ENCODE peak calls at places on chromosomes 16 and 17, in five cellular contexts. O is GM13976, X is erythroblast, U is T-helper 1 cell, Z is Peyer's patch. P is an unnamed sample.

GRCh38 chr17:67759355-67760171 is 41.8 kb downstream of the NOL11 start:
- DNase-seq in O (no peak), X (no peak), U (no peak), Z (no peak), P (no peak)

GRCh38 chr17:81870155-81870977 is 771 bp downstream of the ARHGDIA start:
- DNase-seq in O (no peak), X (peak; percentile 62), U (peak; percentile 42), Z (peak; percentile 71), P (no peak)

GRCh38 chr17:14080847-14081251 is 11.5 kb downstream of the COX10 start:
- DNase-seq in O (no peak), X (no peak), U (no peak), Z (no peak), P (no peak)

GRCh38 chr17:68497885-68498319 is 14.3 kb upstream of the PRKAR1A start:
- DNase-seq in O (peak; percentile 80), X (no peak), U (no peak), Z (peak; percentile 61), P (no peak)

GRCh38 chr16:11129378-11129781 is 126.6 kb downstream of the SOCS1 start:
- DNase-seq in O (no peak), X (peak; percentile 39), U (no peak), Z (no peak), P (no peak)

GRCh38 chr16:12067714-12068401 is 91.3 kb downstream of the SNX29 start:
- DNase-seq in O (peak; percentile 81), X (peak; percentile 77), U (no peak), Z (peak; percentile 58), P (peak; percentile 45)

GRCh38 chr17:40922239-40922638 is 15.2 kb downstream of the KRT23 start:
- DNase-seq in O (no peak), X (no peak), U (no peak), Z (no peak), P (no peak)

GRCh38 chr17:5711344-5711743 is 127.0 kb upstream of the NLRP1 start:
- DNase-seq in O (no peak), X (no peak), U (no peak), Z (no peak), P (no peak)

GRCh38 chr17:45305532-45306087 is 11.2 kb downstream of the MAP3K14 start:
- DNase-seq in O (no peak), X (no peak), U (no peak), Z (no peak), P (no peak)

P was measured in cerebellar nuclear complex.